ENCODE peak calls at places on chromosomes 1 and 21, in seven cellular contexts. One of them, this sample, is unnamed. For H3K4me1, the result is how much of the 10 kb centered on the place peaks cover.

GRCh38 chr1:211229365-211229759 is 29.8 kb upstream of the RCOR3 start:
- DNase-seq in SJCRH30: no peak
- DNase-seq in CD8-positive, alpha-beta T cell: no peak
- DNase-seq in cardiac muscle cell: no peak
- DNase-seq in HAP-1: no peak
- DNase-seq in SJSA1: no peak
- DNase-seq in A673: no peak
- DNase-seq in this sample: no peak

GRCh38 chr1:236425031-236425663 is 31.1 kb downstream of the EDARADD start:
- DNase-seq in SJCRH30: peak
- DNase-seq in CD8-positive, alpha-beta T cell: no peak
- DNase-seq in cardiac muscle cell: no peak
- DNase-seq in HAP-1: no peak
- DNase-seq in SJSA1: no peak
- DNase-seq in A673: no peak
- DNase-seq in this sample: no peak

GRCh38 chr1:174931214-174931613 is 68.5 kb upstream of the CACYBP start:
- DNase-seq in SJCRH30: no peak
- DNase-seq in CD8-positive, alpha-beta T cell: no peak
- DNase-seq in cardiac muscle cell: no peak
- DNase-seq in HAP-1: no peak
- DNase-seq in SJSA1: no peak
- DNase-seq in A673: no peak
- DNase-seq in this sample: no peak

GRCh38 chr21:24298040-24298439 is 1309.2 kb downstream of the MRPL39 start:
- DNase-seq in SJCRH30: no peak
- DNase-seq in CD8-positive, alpha-beta T cell: no peak
- DNase-seq in cardiac muscle cell: no peak
- DNase-seq in HAP-1: no peak
- DNase-seq in SJSA1: no peak
- DNase-seq in A673: no peak
- DNase-seq in this sample: no peak

GRCh38 chr1:193545171-193545570 is 358.8 kb upstream of the B3GALT2 start:
- DNase-seq in SJCRH30: no peak
- DNase-seq in CD8-positive, alpha-beta T cell: no peak
- DNase-seq in cardiac muscle cell: no peak
- DNase-seq in HAP-1: no peak
- DNase-seq in SJSA1: no peak
- DNase-seq in A673: peak
- DNase-seq in this sample: no peak

GRCh38 chr21:45041351-45041805 is 33.0 kb upstream of the ADARB1 start:
- DNase-seq in SJCRH30: no peak
- DNase-seq in CD8-positive, alpha-beta T cell: no peak
- DNase-seq in cardiac muscle cell: peak
- DNase-seq in HAP-1: no peak
- DNase-seq in SJSA1: no peak
- DNase-seq in A673: no peak
- DNase-seq in this sample: peak

GRCh38 chr1:40926441-40926840 is 53.1 kb upstream of the CTPS1 start:
- DNase-seq in SJCRH30: no peak
- DNase-seq in CD8-positive, alpha-beta T cell: no peak
- DNase-seq in cardiac muscle cell: peak
- DNase-seq in HAP-1: peak
- DNase-seq in SJSA1: no peak
- DNase-seq in A673: no peak
- DNase-seq in this sample: no peak

GRCh38 chr21:42583150-42583991 is 69.7 kb downstream of the SLC37A1 start:
- DNase-seq in SJCRH30: no peak
- DNase-seq in CD8-positive, alpha-beta T cell: no peak
- DNase-seq in cardiac muscle cell: no peak
- DNase-seq in HAP-1: no peak
- DNase-seq in SJSA1: no peak
- DNase-seq in A673: no peak
- DNase-seq in this sample: no peak

GRCh38 chr1:22184454-22184853 is 41.6 kb upstream of the WNT4 start:
- DNase-seq in SJCRH30: no peak
- DNase-seq in CD8-positive, alpha-beta T cell: no peak
- DNase-seq in cardiac muscle cell: no peak
- DNase-seq in HAP-1: no peak
- DNase-seq in SJSA1: no peak
- DNase-seq in A673: no peak
- DNase-seq in this sample: no peak

GRCh38 chr1:54305906-54306514 is 100.2 kb downstream of the SSBP3 start:
- DNase-seq in SJCRH30: no peak
- DNase-seq in CD8-positive, alpha-beta T cell: no peak
- DNase-seq in cardiac muscle cell: no peak
- DNase-seq in HAP-1: no peak
- DNase-seq in SJSA1: no peak
- DNase-seq in A673: no peak
- DNase-seq in this sample: no peak

GRCh38 chr1:46613661-46614603 is 2.7 kb downstream of the MOB3C start:
- DNase-seq in SJCRH30: peak
- DNase-seq in CD8-positive, alpha-beta T cell: peak
- DNase-seq in cardiac muscle cell: peak
- DNase-seq in HAP-1: peak
- DNase-seq in SJSA1: peak
- DNase-seq in A673: peak
- DNase-seq in this sample: no peak
- H3K4me1 ChIP-seq in SJCRH30: under half
- H3K4me1 ChIP-seq in CD8-positive, alpha-beta T cell: half or more
- H3K4me1 ChIP-seq in cardiac muscle cell: under half
- H3K4me1 ChIP-seq in HAP-1: under half
- H3K4me1 ChIP-seq in SJSA1: under half
- H3K4me1 ChIP-seq in A673: under half
- H3K4me1 ChIP-seq in this sample: under half

DNA sequence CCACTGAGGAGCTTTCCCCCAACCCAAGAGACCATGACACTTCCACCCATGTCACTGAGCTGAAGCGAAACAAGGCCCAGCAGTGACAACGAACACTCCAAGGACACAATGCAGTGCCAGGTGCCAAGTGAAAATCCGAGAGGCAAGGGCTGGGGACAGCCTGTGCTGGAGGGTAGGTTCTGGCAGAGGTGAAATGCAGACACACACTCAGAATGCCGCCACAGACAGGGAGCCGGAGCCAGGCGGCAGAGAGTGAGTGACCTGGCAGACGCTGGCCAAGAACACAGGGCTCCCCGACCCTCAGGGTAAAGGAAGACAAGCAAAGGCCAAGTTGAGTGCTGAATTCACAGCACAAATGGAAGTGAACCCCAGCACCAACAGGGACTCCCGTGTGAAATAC is 78.9 kb downstream of the CD46 start:
- DNase-seq in SJCRH30: no peak
- DNase-seq in CD8-positive, alpha-beta T cell: no peak
- DNase-seq in cardiac muscle cell: no peak
- DNase-seq in HAP-1: no peak
- DNase-seq in SJSA1: no peak
- DNase-seq in A673: no peak
- DNase-seq in this sample: no peak
- H3K4me1 ChIP-seq in SJCRH30: under half
- H3K4me1 ChIP-seq in CD8-positive, alpha-beta T cell: half or more
- H3K4me1 ChIP-seq in cardiac muscle cell: under half
- H3K4me1 ChIP-seq in HAP-1: under half
- H3K4me1 ChIP-seq in SJSA1: under half
- H3K4me1 ChIP-seq in A673: under half
- H3K4me1 ChIP-seq in this sample: under half

GRCh38 chr21:14881863-14882262 is 182.9 kb downstream of the NRIP1 start:
- DNase-seq in SJCRH30: no peak
- DNase-seq in CD8-positive, alpha-beta T cell: no peak
- DNase-seq in cardiac muscle cell: no peak
- DNase-seq in HAP-1: no peak
- DNase-seq in SJSA1: no peak
- DNase-seq in A673: no peak
- DNase-seq in this sample: no peak

GRCh38 chr21:14878971-14879370 is 185.8 kb downstream of the NRIP1 start:
- DNase-seq in SJCRH30: no peak
- DNase-seq in CD8-positive, alpha-beta T cell: no peak
- DNase-seq in cardiac muscle cell: no peak
- DNase-seq in HAP-1: no peak
- DNase-seq in SJSA1: no peak
- DNase-seq in A673: no peak
- DNase-seq in this sample: no peak

GRCh38 chr21:14883351-14883750 is 181.4 kb downstream of the NRIP1 start:
- DNase-seq in SJCRH30: no peak
- DNase-seq in CD8-positive, alpha-beta T cell: no peak
- DNase-seq in cardiac muscle cell: no peak
- DNase-seq in HAP-1: no peak
- DNase-seq in SJSA1: no peak
- DNase-seq in A673: no peak
- DNase-seq in this sample: no peak

GRCh38 chr21:14879458-14879857 is 185.3 kb downstream of the NRIP1 start:
- DNase-seq in SJCRH30: no peak
- DNase-seq in CD8-positive, alpha-beta T cell: no peak
- DNase-seq in cardiac muscle cell: no peak
- DNase-seq in HAP-1: no peak
- DNase-seq in SJSA1: no peak
- DNase-seq in A673: no peak
- DNase-seq in this sample: no peak

GRCh38 chr21:14880922-14881321 is 183.9 kb downstream of the NRIP1 start:
- DNase-seq in SJCRH30: no peak
- DNase-seq in CD8-positive, alpha-beta T cell: no peak
- DNase-seq in cardiac muscle cell: peak
- DNase-seq in HAP-1: no peak
- DNase-seq in SJSA1: no peak
- DNase-seq in A673: no peak
- DNase-seq in this sample: no peak
- H3K4me1 ChIP-seq in SJCRH30: under half
- H3K4me1 ChIP-seq in CD8-positive, alpha-beta T cell: under half
- H3K4me1 ChIP-seq in cardiac muscle cell: under half
- H3K4me1 ChIP-seq in HAP-1: under half
- H3K4me1 ChIP-seq in SJSA1: under half
- H3K4me1 ChIP-seq in A673: under half
- H3K4me1 ChIP-seq in this sample: under half

DNA sequence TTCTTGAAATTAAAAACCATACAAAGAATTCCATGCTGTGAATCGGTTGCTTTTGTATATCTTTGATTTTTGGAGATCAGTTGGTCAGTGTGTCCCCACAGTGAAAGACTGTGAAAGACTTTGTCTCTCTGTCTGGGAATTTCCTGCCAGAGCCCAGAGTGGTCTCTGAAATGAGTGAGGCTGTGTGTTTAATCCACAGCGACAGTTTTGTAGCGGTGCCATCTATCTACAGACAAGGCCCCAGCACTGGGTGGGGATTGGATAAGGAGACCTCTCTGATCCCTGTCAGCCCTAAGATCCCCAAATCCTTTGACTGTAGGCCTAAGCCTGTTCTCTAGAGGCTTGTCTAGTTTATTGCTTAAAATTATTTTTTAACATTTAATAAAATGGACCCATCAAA is 10.3 kb downstream of the GPR25 start:
- DNase-seq in SJCRH30: no peak
- DNase-seq in CD8-positive, alpha-beta T cell: no peak
- DNase-seq in cardiac muscle cell: no peak
- DNase-seq in HAP-1: no peak
- DNase-seq in SJSA1: no peak
- DNase-seq in A673: no peak
- DNase-seq in this sample: no peak
- H3K4me1 ChIP-seq in SJCRH30: under half
- H3K4me1 ChIP-seq in CD8-positive, alpha-beta T cell: under half
- H3K4me1 ChIP-seq in cardiac muscle cell: under half
- H3K4me1 ChIP-seq in HAP-1: under half
- H3K4me1 ChIP-seq in SJSA1: under half
- H3K4me1 ChIP-seq in A673: under half
- H3K4me1 ChIP-seq in this sample: under half

DNA sequence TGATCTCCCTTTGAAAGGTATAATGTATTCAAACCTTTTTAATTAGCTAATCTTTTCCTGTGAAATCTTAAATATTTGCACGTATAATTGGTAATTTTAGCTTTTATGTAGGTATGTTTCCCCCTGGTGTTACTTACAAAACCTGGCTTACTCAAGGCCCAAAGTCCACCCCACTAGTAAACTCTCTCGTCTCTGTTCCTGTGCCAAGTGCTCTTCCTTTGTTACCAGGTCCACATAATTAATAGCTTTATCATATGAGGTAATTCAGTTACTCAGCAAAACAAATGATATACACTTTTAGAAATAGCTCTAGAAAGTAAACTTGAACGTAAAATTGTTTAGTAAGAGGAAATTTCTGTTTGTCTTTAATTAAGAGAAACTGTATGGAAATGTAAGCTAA is 36.7 kb downstream of the NFIA start:
- DNase-seq in SJCRH30: no peak
- DNase-seq in CD8-positive, alpha-beta T cell: no peak
- DNase-seq in cardiac muscle cell: no peak
- DNase-seq in HAP-1: no peak
- DNase-seq in SJSA1: no peak
- DNase-seq in A673: no peak
- DNase-seq in this sample: peak
- H3K4me1 ChIP-seq in SJCRH30: under half
- H3K4me1 ChIP-seq in CD8-positive, alpha-beta T cell: under half
- H3K4me1 ChIP-seq in cardiac muscle cell: under half
- H3K4me1 ChIP-seq in HAP-1: under half
- H3K4me1 ChIP-seq in SJSA1: under half
- H3K4me1 ChIP-seq in A673: half or more
- H3K4me1 ChIP-seq in this sample: under half

GRCh38 chr1:214209260-214209808 is 71.6 kb upstream of the SMYD2 start:
- DNase-seq in SJCRH30: no peak
- DNase-seq in CD8-positive, alpha-beta T cell: no peak
- DNase-seq in cardiac muscle cell: no peak
- DNase-seq in HAP-1: no peak
- DNase-seq in SJSA1: no peak
- DNase-seq in A673: no peak
- DNase-seq in this sample: no peak
- H3K4me1 ChIP-seq in SJCRH30: under half
- H3K4me1 ChIP-seq in CD8-positive, alpha-beta T cell: under half
- H3K4me1 ChIP-seq in cardiac muscle cell: under half
- H3K4me1 ChIP-seq in HAP-1: under half
- H3K4me1 ChIP-seq in SJSA1: under half
- H3K4me1 ChIP-seq in A673: under half
- H3K4me1 ChIP-seq in this sample: under half

DNA sequence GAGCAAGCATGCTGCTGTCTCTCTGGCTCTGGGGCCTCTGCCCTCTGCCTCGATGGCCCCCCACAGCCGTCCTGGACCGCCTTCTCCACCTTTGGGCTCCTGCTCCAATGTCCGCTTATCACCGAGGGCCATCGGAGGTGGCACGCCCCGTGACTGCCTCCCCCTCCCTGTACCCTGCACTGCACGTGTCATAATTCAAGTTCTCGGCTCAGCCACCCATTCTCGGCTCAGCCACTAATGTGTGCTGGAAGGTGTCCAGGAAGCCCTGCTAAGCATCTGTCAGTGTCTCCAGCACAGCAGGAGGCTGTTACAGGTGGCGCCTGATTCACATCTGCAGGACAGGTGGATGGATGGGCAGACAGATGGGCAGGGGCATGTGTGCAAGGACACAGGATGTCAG is 45.5 kb downstream of the TP73 start:
- DNase-seq in SJCRH30: no peak
- DNase-seq in CD8-positive, alpha-beta T cell: no peak
- DNase-seq in cardiac muscle cell: no peak
- DNase-seq in HAP-1: no peak
- DNase-seq in SJSA1: no peak
- DNase-seq in A673: no peak
- DNase-seq in this sample: no peak
- H3K4me1 ChIP-seq in SJCRH30: under half
- H3K4me1 ChIP-seq in CD8-positive, alpha-beta T cell: under half
- H3K4me1 ChIP-seq in cardiac muscle cell: under half
- H3K4me1 ChIP-seq in HAP-1: under half
- H3K4me1 ChIP-seq in SJSA1: under half
- H3K4me1 ChIP-seq in A673: under half
- H3K4me1 ChIP-seq in this sample: under half

This sample was measured in BE2C.